ENCODE peak calls at places on chromosomes 1 and 21, in seven cellular contexts. One of them, this sample, is unnamed.

GRCh38 chr1:199150764-199151163 is 511.9 kb downstream of the PTPRC start:
- DNase-seq in H9: no peak
- DNase-seq in trophoblast cell: no peak
- DNase-seq in H1: no peak
- DNase-seq in mesendoderm: no peak
- DNase-seq in neuronal stem cell: no peak
- DNase-seq in IMR-90: no peak
- DNase-seq in this sample: no peak

GRCh38 chr1:39905142-39905541 is 3.4 kb upstream of the MYCL start:
- DNase-seq in neuronal stem cell: no peak
- DNase-seq in trophoblast cell: no peak
- DNase-seq in H1: no peak
- DNase-seq in mesendoderm: no peak
- DNase-seq in H9: no peak
- DNase-seq in IMR-90: no peak
- DNase-seq in this sample: no peak

GRCh38 chr1:110286564-110286963 is 52.6 kb upstream of the RBM15 start:
- DNase-seq in H9: no peak
- DNase-seq in neuronal stem cell: no peak
- DNase-seq in IMR-90: no peak
- DNase-seq in H1: no peak
- DNase-seq in mesendoderm: no peak
- DNase-seq in trophoblast cell: no peak
- DNase-seq in this sample: no peak

GRCh38 chr1:225812488-225813249 is 2.7 kb downstream of the EPHX1 start:
- DNase-seq in trophoblast cell: no peak
- DNase-seq in H9: no peak
- DNase-seq in mesendoderm: no peak
- DNase-seq in neuronal stem cell: no peak
- DNase-seq in H1: no peak
- DNase-seq in IMR-90: no peak
- DNase-seq in this sample: no peak

GRCh38 chr1:14994148-14994547 is 159.4 kb upstream of the TMEM51 start:
- DNase-seq in mesendoderm: no peak
- DNase-seq in H9: no peak
- DNase-seq in trophoblast cell: no peak
- DNase-seq in neuronal stem cell: no peak
- DNase-seq in H1: no peak
- DNase-seq in IMR-90: no peak
- DNase-seq in this sample: no peak

GRCh38 chr21:45403825-45404725 is 890 bp upstream of the COL18A1 start:
- DNase-seq in trophoblast cell: no peak
- DNase-seq in mesendoderm: peak
- DNase-seq in H9: peak
- DNase-seq in IMR-90: peak
- DNase-seq in neuronal stem cell: no peak
- DNase-seq in H1: peak
- DNase-seq in this sample: peak

GRCh38 chr1:64984106-64984505 is 17.8 kb upstream of the JAK1 start:
- DNase-seq in H9: no peak
- DNase-seq in trophoblast cell: no peak
- DNase-seq in neuronal stem cell: no peak
- DNase-seq in IMR-90: no peak
- DNase-seq in H1: no peak
- DNase-seq in mesendoderm: no peak
- DNase-seq in this sample: no peak

GRCh38 chr1:149845416-149845815 is 54.0 kb upstream of the BOLA1 start:
- DNase-seq in trophoblast cell: peak
- DNase-seq in neuronal stem cell: no peak
- DNase-seq in H1: peak
- DNase-seq in mesendoderm: peak
- DNase-seq in IMR-90: no peak
- DNase-seq in H9: peak
- DNase-seq in this sample: peak

GRCh38 chr1:15501208-15502032 is 22.6 kb downstream of the CASP9 start:
- DNase-seq in mesendoderm: peak
- DNase-seq in H9: peak
- DNase-seq in H1: peak
- DNase-seq in trophoblast cell: peak
- DNase-seq in IMR-90: peak
- DNase-seq in neuronal stem cell: peak
- DNase-seq in this sample: peak

GRCh38 chr1:220157738-220158137 is 63.8 kb downstream of the IARS2 start:
- DNase-seq in IMR-90: no peak
- DNase-seq in neuronal stem cell: no peak
- DNase-seq in H1: no peak
- DNase-seq in trophoblast cell: peak
- DNase-seq in mesendoderm: no peak
- DNase-seq in H9: no peak
- DNase-seq in this sample: no peak

GRCh38 chr1:41713557-41714327 is 205.0 kb downstream of the HIVEP3 start:
- DNase-seq in neuronal stem cell: no peak
- DNase-seq in IMR-90: peak
- DNase-seq in mesendoderm: peak
- DNase-seq in H1: peak
- DNase-seq in H9: no peak
- DNase-seq in trophoblast cell: no peak
- DNase-seq in this sample: peak

GRCh38 chr1:156416993-156417699 is 48.1 kb downstream of the RHBG start:
- DNase-seq in H9: no peak
- DNase-seq in IMR-90: no peak
- DNase-seq in H1: no peak
- DNase-seq in mesendoderm: no peak
- DNase-seq in neuronal stem cell: no peak
- DNase-seq in trophoblast cell: no peak
- DNase-seq in this sample: no peak

GRCh38 chr1:241742084-241742483 is 90.0 kb downstream of the WDR64 start:
- DNase-seq in neuronal stem cell: no peak
- DNase-seq in trophoblast cell: no peak
- DNase-seq in mesendoderm: no peak
- DNase-seq in H1: no peak
- DNase-seq in H9: no peak
- DNase-seq in IMR-90: no peak
- DNase-seq in this sample: no peak

GRCh38 chr1:46043491-46044017 is 88.9 kb downstream of the PIK3R3 start:
- DNase-seq in neuronal stem cell: no peak
- DNase-seq in H1: peak
- DNase-seq in trophoblast cell: peak
- DNase-seq in mesendoderm: peak
- DNase-seq in H9: peak
- DNase-seq in IMR-90: no peak
- DNase-seq in this sample: no peak

GRCh38 chr1:61226791-61227567 is 144.6 kb downstream of the NFIA start:
- DNase-seq in H9: no peak
- DNase-seq in mesendoderm: no peak
- DNase-seq in H1: no peak
- DNase-seq in IMR-90: no peak
- DNase-seq in trophoblast cell: no peak
- DNase-seq in neuronal stem cell: no peak
- DNase-seq in this sample: no peak

GRCh38 chr1:206430031-206430983 is 40.0 kb upstream of the IKBKE start:
- DNase-seq in H1: no peak
- DNase-seq in IMR-90: peak
- DNase-seq in neuronal stem cell: no peak
- DNase-seq in mesendoderm: no peak
- DNase-seq in trophoblast cell: peak
- DNase-seq in H9: no peak
- DNase-seq in this sample: peak

GRCh38 chr1:206421616-206422355 is 48.5 kb upstream of the IKBKE start:
- DNase-seq in H9: no peak
- DNase-seq in neuronal stem cell: no peak
- DNase-seq in mesendoderm: no peak
- DNase-seq in trophoblast cell: no peak
- DNase-seq in IMR-90: no peak
- DNase-seq in H1: no peak
- DNase-seq in this sample: no peak

GRCh38 chr1:206429421-206429820 is 40.9 kb upstream of the IKBKE start:
- DNase-seq in H1: no peak
- DNase-seq in mesendoderm: no peak
- DNase-seq in trophoblast cell: peak
- DNase-seq in H9: no peak
- DNase-seq in IMR-90: no peak
- DNase-seq in neuronal stem cell: no peak
- DNase-seq in this sample: no peak

GRCh38 chr1:206422525-206422924 is 47.8 kb upstream of the IKBKE start:
- DNase-seq in H9: no peak
- DNase-seq in trophoblast cell: no peak
- DNase-seq in IMR-90: no peak
- DNase-seq in H1: no peak
- DNase-seq in neuronal stem cell: no peak
- DNase-seq in mesendoderm: no peak
- DNase-seq in this sample: no peak

GRCh38 chr1:206427296-206427695 is 43.0 kb upstream of the IKBKE start:
- DNase-seq in trophoblast cell: no peak
- DNase-seq in IMR-90: no peak
- DNase-seq in neuronal stem cell: no peak
- DNase-seq in mesendoderm: no peak
- DNase-seq in H9: no peak
- DNase-seq in H1: no peak
- DNase-seq in this sample: no peak
- H2BK120ac ChIP-seq in trophoblast cell: no peak
- H2BK120ac ChIP-seq in IMR-90: no peak
- H2BK120ac ChIP-seq in neuronal stem cell: no peak
- H2BK120ac ChIP-seq in mesendoderm: no peak
- H2BK120ac ChIP-seq in H9: no peak
- H2BK120ac ChIP-seq in H1: no peak
- H2BK120ac ChIP-seq in this sample: no peak

DNA sequence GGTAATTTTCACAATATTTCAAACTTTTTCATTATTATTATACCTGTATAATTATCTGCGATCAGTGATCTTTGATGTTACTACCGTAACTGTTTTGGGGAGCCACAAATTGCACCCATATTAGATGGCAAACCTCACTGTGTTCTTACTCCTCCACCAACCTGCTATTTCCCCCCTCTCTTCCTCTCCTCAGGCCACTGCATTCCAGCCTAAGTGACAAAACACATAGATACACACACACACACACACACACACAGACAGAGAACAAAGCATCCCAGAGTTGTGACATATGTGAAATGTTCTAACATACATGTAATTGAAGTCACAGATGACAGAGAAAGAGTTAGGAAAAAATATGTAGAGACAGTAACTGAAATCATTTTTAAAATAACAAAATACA is 18.5 kb downstream of the COP1 start:
- DNase-seq in mesendoderm: peak
- DNase-seq in H1: no peak
- DNase-seq in H9: no peak
- DNase-seq in neuronal stem cell: no peak
- DNase-seq in trophoblast cell: no peak
- DNase-seq in IMR-90: no peak
- DNase-seq in this sample: no peak
- H2BK120ac ChIP-seq in mesendoderm: no peak
- H2BK120ac ChIP-seq in H1: no peak
- H2BK120ac ChIP-seq in H9: no peak
- H2BK120ac ChIP-seq in neuronal stem cell: no peak
- H2BK120ac ChIP-seq in trophoblast cell: no peak
- H2BK120ac ChIP-seq in IMR-90: no peak
- H2BK120ac ChIP-seq in this sample: no peak

DNA sequence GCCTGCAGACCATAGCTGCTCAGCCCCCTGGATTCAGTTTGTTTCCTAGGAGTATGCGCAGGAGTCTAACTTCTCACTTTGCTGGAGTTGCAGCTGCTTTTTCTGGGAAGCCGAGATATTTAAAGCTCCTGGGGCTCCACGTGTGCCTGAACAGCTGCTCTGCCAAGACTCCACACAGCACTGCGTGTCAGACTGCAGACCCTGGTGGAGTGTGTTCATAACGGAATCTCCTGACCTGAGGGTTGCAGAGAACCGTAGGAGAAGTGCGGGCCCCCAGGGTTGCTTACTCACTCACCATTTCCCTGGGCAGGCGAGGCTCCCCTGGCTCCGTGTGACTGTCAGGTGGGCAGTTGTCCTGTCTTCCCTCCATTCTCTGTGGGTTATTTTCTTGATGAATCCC is 474.3 kb upstream of the TMPRSS15 start:
- DNase-seq in IMR-90: no peak
- DNase-seq in neuronal stem cell: no peak
- DNase-seq in H1: no peak
- DNase-seq in mesendoderm: no peak
- DNase-seq in H9: no peak
- DNase-seq in trophoblast cell: no peak
- DNase-seq in this sample: no peak
- H2BK120ac ChIP-seq in IMR-90: no peak
- H2BK120ac ChIP-seq in neuronal stem cell: no peak
- H2BK120ac ChIP-seq in H1: no peak
- H2BK120ac ChIP-seq in mesendoderm: no peak
- H2BK120ac ChIP-seq in H9: no peak
- H2BK120ac ChIP-seq in trophoblast cell: no peak
- H2BK120ac ChIP-seq in this sample: no peak

GRCh38 chr1:179771509-179771908 is 28.4 kb downstream of the FAM163A start:
- DNase-seq in H1: no peak
- DNase-seq in neuronal stem cell: no peak
- DNase-seq in H9: no peak
- DNase-seq in IMR-90: no peak
- DNase-seq in trophoblast cell: no peak
- DNase-seq in mesendoderm: no peak
- DNase-seq in this sample: no peak

GRCh38 chr1:179774033-179774432 is 30.9 kb downstream of the FAM163A start:
- DNase-seq in H1: no peak
- DNase-seq in trophoblast cell: no peak
- DNase-seq in IMR-90: no peak
- DNase-seq in neuronal stem cell: no peak
- DNase-seq in mesendoderm: no peak
- DNase-seq in H9: no peak
- DNase-seq in this sample: no peak

GRCh38 chr1:179767996-179768395 is 24.9 kb downstream of the FAM163A start:
- DNase-seq in H1: no peak
- DNase-seq in neuronal stem cell: no peak
- DNase-seq in IMR-90: no peak
- DNase-seq in trophoblast cell: no peak
- DNase-seq in mesendoderm: no peak
- DNase-seq in H9: no peak
- DNase-seq in this sample: no peak

GRCh38 chr1:179773264-179773663 is 30.2 kb downstream of the FAM163A start:
- DNase-seq in H9: no peak
- DNase-seq in trophoblast cell: no peak
- DNase-seq in neuronal stem cell: no peak
- DNase-seq in mesendoderm: no peak
- DNase-seq in IMR-90: no peak
- DNase-seq in H1: no peak
- DNase-seq in this sample: no peak

GRCh38 chr1:179770887-179771502 is 27.9 kb downstream of the FAM163A start:
- DNase-seq in neuronal stem cell: no peak
- DNase-seq in IMR-90: no peak
- DNase-seq in mesendoderm: peak
- DNase-seq in H9: no peak
- DNase-seq in H1: no peak
- DNase-seq in trophoblast cell: no peak
- DNase-seq in this sample: no peak
- H2BK120ac ChIP-seq in neuronal stem cell: no peak
- H2BK120ac ChIP-seq in IMR-90: no peak
- H2BK120ac ChIP-seq in mesendoderm: no peak
- H2BK120ac ChIP-seq in H9: no peak
- H2BK120ac ChIP-seq in H1: no peak
- H2BK120ac ChIP-seq in trophoblast cell: no peak
- H2BK120ac ChIP-seq in this sample: no peak

GRCh38 chr21:32336711-32337110 is 38.1 kb downstream of the MRAP start:
- DNase-seq in H1: no peak
- DNase-seq in neuronal stem cell: no peak
- DNase-seq in H9: no peak
- DNase-seq in trophoblast cell: no peak
- DNase-seq in IMR-90: peak
- DNase-seq in mesendoderm: no peak
- DNase-seq in this sample: peak
- H2BK120ac ChIP-seq in H1: no peak
- H2BK120ac ChIP-seq in neuronal stem cell: no peak
- H2BK120ac ChIP-seq in H9: no peak
- H2BK120ac ChIP-seq in trophoblast cell: no peak
- H2BK120ac ChIP-seq in IMR-90: no peak
- H2BK120ac ChIP-seq in mesendoderm: no peak
- H2BK120ac ChIP-seq in this sample: no peak

This sample was measured in mesenchymal stem cell.